ENCODE peak calls at places on chromosome 4, in seven cellular contexts. One of them, this sample, is unnamed. For H3K9me3 and H3K36me3, the result is how much of the 10 kb centered on the place peaks cover.

GRCh38 chr4:101037938-101038413 is 309.4 kb downstream of the PPP3CA start:
- ATAC-seq in CD8-positive, alpha-beta T cell: no peak
- ATAC-seq in heart left ventricle: peak
- ATAC-seq in right lobe of liver: no peak
- ATAC-seq in aorta: no peak
- ATAC-seq in lower lobe of right lung: peak
- ATAC-seq in IMR-90: no peak
- ATAC-seq in this sample: no peak

GRCh38 chr4:40954119-40954668 is 204.4 kb downstream of the NSUN7 start:
- ATAC-seq in aorta: peak
- ATAC-seq in heart left ventricle: peak
- ATAC-seq in lower lobe of right lung: no peak
- ATAC-seq in right lobe of liver: peak
- ATAC-seq in IMR-90: no peak
- ATAC-seq in CD8-positive, alpha-beta T cell: no peak
- ATAC-seq in this sample: peak

GRCh38 chr4:11073621-11074051 is 355.1 kb downstream of the HS3ST1 start:
- ATAC-seq in CD8-positive, alpha-beta T cell: no peak
- ATAC-seq in heart left ventricle: peak
- ATAC-seq in aorta: peak
- ATAC-seq in right lobe of liver: peak
- ATAC-seq in lower lobe of right lung: peak
- ATAC-seq in IMR-90: no peak
- ATAC-seq in this sample: peak

GRCh38 chr4:82852751-82853053 is 38.3 kb downstream of the SEC31A start:
- ATAC-seq in aorta: no peak
- ATAC-seq in heart left ventricle: no peak
- ATAC-seq in right lobe of liver: no peak
- ATAC-seq in CD8-positive, alpha-beta T cell: no peak
- ATAC-seq in IMR-90: no peak
- ATAC-seq in lower lobe of right lung: no peak
- ATAC-seq in this sample: no peak

GRCh38 chr4:24003476-24003875 is 113.6 kb upstream of the PPARGC1A start:
- ATAC-seq in aorta: no peak
- ATAC-seq in right lobe of liver: no peak
- ATAC-seq in lower lobe of right lung: no peak
- ATAC-seq in heart left ventricle: no peak
- ATAC-seq in IMR-90: peak
- ATAC-seq in CD8-positive, alpha-beta T cell: no peak
- ATAC-seq in this sample: no peak

GRCh38 chr4:172648471-172648870 is 520.1 kb upstream of the GALNT7 start:
- ATAC-seq in aorta: no peak
- ATAC-seq in IMR-90: no peak
- ATAC-seq in right lobe of liver: no peak
- ATAC-seq in heart left ventricle: no peak
- ATAC-seq in lower lobe of right lung: no peak
- ATAC-seq in CD8-positive, alpha-beta T cell: no peak
- ATAC-seq in this sample: no peak

GRCh38 chr4:183068502-183068901 is 30.6 kb upstream of the WWC2 start:
- ATAC-seq in IMR-90: no peak
- ATAC-seq in lower lobe of right lung: no peak
- ATAC-seq in CD8-positive, alpha-beta T cell: no peak
- ATAC-seq in right lobe of liver: no peak
- ATAC-seq in heart left ventricle: no peak
- ATAC-seq in aorta: no peak
- ATAC-seq in this sample: no peak

GRCh38 chr4:120680647-120681228 is 241.8 kb downstream of the PRDM5 start:
- ATAC-seq in heart left ventricle: no peak
- ATAC-seq in lower lobe of right lung: no peak
- ATAC-seq in aorta: no peak
- ATAC-seq in CD8-positive, alpha-beta T cell: no peak
- ATAC-seq in right lobe of liver: no peak
- ATAC-seq in IMR-90: no peak
- ATAC-seq in this sample: no peak

GRCh38 chr4:128571747-128572146 is 237.8 kb upstream of the JADE1 start:
- ATAC-seq in lower lobe of right lung: peak
- ATAC-seq in CD8-positive, alpha-beta T cell: no peak
- ATAC-seq in right lobe of liver: peak
- ATAC-seq in aorta: peak
- ATAC-seq in IMR-90: peak
- ATAC-seq in heart left ventricle: peak
- ATAC-seq in this sample: peak

GRCh38 chr4:10095296-10095991 is 21.2 kb downstream of the WDR1 start:
- ATAC-seq in CD8-positive, alpha-beta T cell: peak
- ATAC-seq in lower lobe of right lung: no peak
- ATAC-seq in IMR-90: no peak
- ATAC-seq in right lobe of liver: peak
- ATAC-seq in heart left ventricle: no peak
- ATAC-seq in aorta: no peak
- ATAC-seq in this sample: no peak

GRCh38 chr4:17781072-17781830 is at the start of gene FAM184B:
- ATAC-seq in right lobe of liver: peak
- ATAC-seq in IMR-90: peak
- ATAC-seq in aorta: peak
- ATAC-seq in lower lobe of right lung: peak
- ATAC-seq in CD8-positive, alpha-beta T cell: no peak
- ATAC-seq in heart left ventricle: no peak
- ATAC-seq in this sample: no peak

GRCh38 chr4:144611850-144612249 is 34.1 kb upstream of the HHIP start:
- ATAC-seq in lower lobe of right lung: no peak
- ATAC-seq in CD8-positive, alpha-beta T cell: no peak
- ATAC-seq in heart left ventricle: no peak
- ATAC-seq in right lobe of liver: no peak
- ATAC-seq in IMR-90: no peak
- ATAC-seq in aorta: no peak
- ATAC-seq in this sample: no peak

GRCh38 chr4:13793020-13793710 is 165.6 kb upstream of the BOD1L1 start:
- ATAC-seq in lower lobe of right lung: no peak
- ATAC-seq in CD8-positive, alpha-beta T cell: no peak
- ATAC-seq in heart left ventricle: no peak
- ATAC-seq in aorta: no peak
- ATAC-seq in right lobe of liver: no peak
- ATAC-seq in IMR-90: no peak
- ATAC-seq in this sample: no peak

GRCh38 chr4:25350561-25350960 is 26.5 kb upstream of the ANAPC4 start:
- ATAC-seq in IMR-90: no peak
- ATAC-seq in CD8-positive, alpha-beta T cell: no peak
- ATAC-seq in right lobe of liver: no peak
- ATAC-seq in lower lobe of right lung: no peak
- ATAC-seq in heart left ventricle: no peak
- ATAC-seq in aorta: no peak
- ATAC-seq in this sample: no peak
- H3K9me3 ChIP-seq in IMR-90: under half
- H3K9me3 ChIP-seq in CD8-positive, alpha-beta T cell: under half
- H3K9me3 ChIP-seq in right lobe of liver: under half
- H3K9me3 ChIP-seq in lower lobe of right lung: under half
- H3K9me3 ChIP-seq in heart left ventricle: under half
- H3K9me3 ChIP-seq in aorta: under half
- H3K9me3 ChIP-seq in this sample: under half

GRCh38 chr4:153618831-153619230 is 65.2 kb upstream of the TLR2 start:
- ATAC-seq in aorta: no peak
- ATAC-seq in lower lobe of right lung: no peak
- ATAC-seq in IMR-90: no peak
- ATAC-seq in heart left ventricle: no peak
- ATAC-seq in right lobe of liver: no peak
- ATAC-seq in CD8-positive, alpha-beta T cell: no peak
- ATAC-seq in this sample: no peak

GRCh38 chr4:153619811-153620210 is 64.3 kb upstream of the TLR2 start:
- ATAC-seq in CD8-positive, alpha-beta T cell: no peak
- ATAC-seq in lower lobe of right lung: no peak
- ATAC-seq in aorta: no peak
- ATAC-seq in IMR-90: peak
- ATAC-seq in right lobe of liver: no peak
- ATAC-seq in heart left ventricle: no peak
- ATAC-seq in this sample: no peak

GRCh38 chr4:153612878-153613277 is 71.2 kb upstream of the TLR2 start:
- ATAC-seq in aorta: no peak
- ATAC-seq in IMR-90: no peak
- ATAC-seq in lower lobe of right lung: no peak
- ATAC-seq in right lobe of liver: no peak
- ATAC-seq in heart left ventricle: no peak
- ATAC-seq in CD8-positive, alpha-beta T cell: no peak
- ATAC-seq in this sample: no peak

GRCh38 chr4:153620352-153620751 is 63.7 kb upstream of the TLR2 start:
- ATAC-seq in aorta: no peak
- ATAC-seq in heart left ventricle: no peak
- ATAC-seq in IMR-90: peak
- ATAC-seq in CD8-positive, alpha-beta T cell: no peak
- ATAC-seq in right lobe of liver: no peak
- ATAC-seq in lower lobe of right lung: no peak
- ATAC-seq in this sample: no peak

GRCh38 chr4:153616005-153616555 is 68.0 kb upstream of the TLR2 start:
- ATAC-seq in aorta: peak
- ATAC-seq in heart left ventricle: no peak
- ATAC-seq in IMR-90: no peak
- ATAC-seq in right lobe of liver: no peak
- ATAC-seq in CD8-positive, alpha-beta T cell: peak
- ATAC-seq in lower lobe of right lung: peak
- ATAC-seq in this sample: no peak
- H3K36me3 ChIP-seq in aorta: under half
- H3K36me3 ChIP-seq in heart left ventricle: under half
- H3K36me3 ChIP-seq in IMR-90: under half
- H3K36me3 ChIP-seq in right lobe of liver: half or more
- H3K36me3 ChIP-seq in CD8-positive, alpha-beta T cell: half or more
- H3K36me3 ChIP-seq in lower lobe of right lung: half or more
- H3K36me3 ChIP-seq in this sample: under half

DNA sequence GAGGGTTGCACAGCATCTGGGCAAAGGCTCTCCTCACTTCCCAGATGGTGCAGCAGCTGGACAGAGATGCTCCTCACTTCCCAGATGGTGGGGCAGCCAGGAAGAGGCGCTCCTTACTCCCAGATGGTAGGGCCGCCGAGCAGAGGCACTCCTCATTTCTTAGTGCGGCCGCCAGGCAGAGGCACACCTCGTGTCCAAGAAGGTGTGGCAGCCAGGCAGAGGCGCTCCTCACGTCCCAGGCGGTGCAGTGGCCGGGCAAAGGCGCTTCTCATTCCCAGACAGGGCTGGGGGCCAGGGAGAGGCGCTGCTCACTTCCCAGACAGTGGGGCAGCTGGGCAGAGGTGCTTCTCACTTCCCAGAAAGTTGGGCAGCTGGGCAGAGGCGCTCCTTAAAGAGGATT is 48.8 kb downstream of the ZNF732 start:
- ATAC-seq in lower lobe of right lung: no peak
- ATAC-seq in right lobe of liver: no peak
- ATAC-seq in aorta: no peak
- ATAC-seq in IMR-90: no peak
- ATAC-seq in heart left ventricle: no peak
- ATAC-seq in CD8-positive, alpha-beta T cell: no peak
- ATAC-seq in this sample: no peak
- H3K9me3 ChIP-seq in lower lobe of right lung: half or more
- H3K9me3 ChIP-seq in right lobe of liver: under half
- H3K9me3 ChIP-seq in aorta: under half
- H3K9me3 ChIP-seq in IMR-90: under half
- H3K9me3 ChIP-seq in heart left ventricle: half or more
- H3K9me3 ChIP-seq in CD8-positive, alpha-beta T cell: under half
- H3K9me3 ChIP-seq in this sample: under half

DNA sequence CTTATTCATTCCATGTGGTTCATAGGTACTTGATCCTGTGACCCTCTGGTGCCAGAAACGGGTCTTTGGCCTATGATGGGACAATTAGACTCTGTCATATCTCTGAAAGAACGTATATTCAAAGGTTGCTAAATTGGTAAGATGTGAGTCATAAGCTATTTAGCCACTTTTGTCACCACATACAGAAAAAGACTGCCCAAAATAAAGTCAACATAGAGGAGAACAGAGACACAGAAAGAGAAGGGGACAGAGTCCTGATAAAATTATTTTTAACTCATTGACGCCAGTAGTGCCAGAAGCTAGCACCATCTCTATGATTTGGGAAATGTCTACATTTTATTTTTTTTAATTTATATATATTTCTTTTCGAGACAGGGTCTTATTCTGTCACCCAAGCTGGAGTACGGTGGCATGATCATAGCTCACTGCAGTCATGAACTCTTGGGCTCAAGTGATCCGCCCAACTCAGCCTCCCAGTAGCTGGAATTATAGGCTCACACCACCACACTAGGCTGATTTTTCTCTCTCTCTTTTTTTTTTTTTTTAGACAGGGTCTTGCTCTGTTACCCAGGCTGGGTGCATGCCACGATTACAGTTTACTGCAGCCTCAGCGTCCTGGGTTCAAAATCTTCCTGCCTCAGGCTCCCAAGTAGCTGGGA is 92.1 kb upstream of the COX18 start:
- ATAC-seq in heart left ventricle: peak
- ATAC-seq in aorta: no peak
- ATAC-seq in lower lobe of right lung: no peak
- ATAC-seq in IMR-90: no peak
- ATAC-seq in right lobe of liver: no peak
- ATAC-seq in CD8-positive, alpha-beta T cell: no peak
- ATAC-seq in this sample: no peak
- H3K36me3 ChIP-seq in heart left ventricle: under half
- H3K36me3 ChIP-seq in aorta: under half
- H3K36me3 ChIP-seq in lower lobe of right lung: half or more
- H3K36me3 ChIP-seq in IMR-90: under half
- H3K36me3 ChIP-seq in right lobe of liver: under half
- H3K36me3 ChIP-seq in CD8-positive, alpha-beta T cell: under half
- H3K36me3 ChIP-seq in this sample: under half

DNA sequence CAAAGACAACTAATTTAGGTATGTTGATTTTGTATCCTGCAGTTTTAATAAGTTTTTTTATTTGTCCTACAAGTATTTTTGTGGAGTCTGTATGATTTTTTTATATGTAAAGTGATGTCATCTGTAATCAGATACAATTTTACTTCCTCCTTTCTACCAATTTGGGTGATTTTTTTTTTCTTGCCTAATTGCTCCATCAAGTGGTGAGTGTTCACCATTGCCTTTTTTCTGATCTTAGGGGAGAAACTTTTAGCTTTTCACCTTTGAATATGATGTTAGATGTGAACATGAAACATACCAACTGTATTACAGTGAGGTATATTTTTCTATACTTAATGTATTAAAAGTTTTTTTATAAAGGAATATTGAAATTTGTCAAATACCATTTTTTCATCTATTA is 362.3 kb downstream of the PABPC4L start:
- ATAC-seq in aorta: no peak
- ATAC-seq in CD8-positive, alpha-beta T cell: no peak
- ATAC-seq in heart left ventricle: no peak
- ATAC-seq in IMR-90: no peak
- ATAC-seq in right lobe of liver: no peak
- ATAC-seq in lower lobe of right lung: no peak
- ATAC-seq in this sample: no peak
- H3K9me3 ChIP-seq in aorta: under half
- H3K9me3 ChIP-seq in CD8-positive, alpha-beta T cell: under half
- H3K9me3 ChIP-seq in heart left ventricle: under half
- H3K9me3 ChIP-seq in IMR-90: under half
- H3K9me3 ChIP-seq in right lobe of liver: under half
- H3K9me3 ChIP-seq in lower lobe of right lung: under half
- H3K9me3 ChIP-seq in this sample: under half